ENCODE peak calls at places on chromosome 21, in six cellular contexts. One of them, this sample, is unnamed.

GRCh38 chr21:40719615-40720014 is 127.3 kb downstream of the DSCAM start:
- DNase-seq in HepG2: no peak
- DNase-seq in GM23248: no peak
- DNase-seq in astrocyte: no peak
- DNase-seq in fibroblast of lung: no peak
- DNase-seq in endothelial cell of umbilical vein: no peak
- DNase-seq in this sample: no peak

GRCh38 chr21:34260598-34260997 is 103.2 kb upstream of the KCNE2 start:
- DNase-seq in GM23248: no peak
- DNase-seq in astrocyte: no peak
- DNase-seq in fibroblast of lung: no peak
- DNase-seq in HepG2: no peak
- DNase-seq in endothelial cell of umbilical vein: no peak
- DNase-seq in this sample: no peak

GRCh38 chr21:26709090-26709489 is 136.0 kb upstream of the CYYR1 start:
- DNase-seq in GM23248: peak
- DNase-seq in endothelial cell of umbilical vein: no peak
- DNase-seq in fibroblast of lung: no peak
- DNase-seq in astrocyte: no peak
- DNase-seq in HepG2: no peak
- DNase-seq in this sample: no peak

GRCh38 chr21:33286600-33287456 is 20.7 kb downstream of the IL10RB start:
- DNase-seq in fibroblast of lung: peak
- DNase-seq in HepG2: peak
- DNase-seq in astrocyte: peak
- DNase-seq in endothelial cell of umbilical vein: peak
- DNase-seq in GM23248: peak
- DNase-seq in this sample: no peak

GRCh38 chr21:23398726-23399125 is 2208.6 kb downstream of the MRPL39 start:
- DNase-seq in HepG2: no peak
- DNase-seq in endothelial cell of umbilical vein: no peak
- DNase-seq in astrocyte: no peak
- DNase-seq in GM23248: no peak
- DNase-seq in fibroblast of lung: no peak
- DNase-seq in this sample: no peak

GRCh38 chr21:37912616-37913015 is 3.6 kb downstream of the KCNJ6 start:
- DNase-seq in endothelial cell of umbilical vein: no peak
- DNase-seq in GM23248: no peak
- DNase-seq in fibroblast of lung: no peak
- DNase-seq in astrocyte: no peak
- DNase-seq in HepG2: no peak
- DNase-seq in this sample: no peak

GRCh38 chr21:18026359-18026758 is 207.2 kb upstream of the C21orf91 start:
- DNase-seq in endothelial cell of umbilical vein: no peak
- DNase-seq in GM23248: no peak
- DNase-seq in HepG2: no peak
- DNase-seq in fibroblast of lung: no peak
- DNase-seq in astrocyte: no peak
- DNase-seq in this sample: no peak

GRCh38 chr21:17514124-17514481 is 1.3 kb downstream of the CXADR start:
- DNase-seq in fibroblast of lung: no peak
- DNase-seq in endothelial cell of umbilical vein: peak
- DNase-seq in GM23248: peak
- DNase-seq in astrocyte: peak
- DNase-seq in HepG2: peak
- DNase-seq in this sample: no peak

GRCh38 chr21:43609501-43610340 is 49.6 kb downstream of the HSF2BP start:
- DNase-seq in HepG2: peak
- DNase-seq in astrocyte: peak
- DNase-seq in endothelial cell of umbilical vein: peak
- DNase-seq in GM23248: no peak
- DNase-seq in fibroblast of lung: peak
- DNase-seq in this sample: no peak

GRCh38 chr21:43890042-43890441 is 25.0 kb downstream of the AGPAT3 start:
- DNase-seq in GM23248: no peak
- DNase-seq in astrocyte: no peak
- DNase-seq in fibroblast of lung: no peak
- DNase-seq in HepG2: no peak
- DNase-seq in endothelial cell of umbilical vein: no peak
- DNase-seq in this sample: no peak

GRCh38 chr21:45143855-45144254 is 69.5 kb downstream of the ADARB1 start:
- DNase-seq in endothelial cell of umbilical vein: no peak
- DNase-seq in HepG2: no peak
- DNase-seq in fibroblast of lung: no peak
- DNase-seq in GM23248: no peak
- DNase-seq in astrocyte: no peak
- DNase-seq in this sample: no peak

GRCh38 chr21:16004121-16004520 is 274.3 kb downstream of the USP25 start:
- DNase-seq in HepG2: no peak
- DNase-seq in GM23248: no peak
- DNase-seq in astrocyte: no peak
- DNase-seq in fibroblast of lung: peak
- DNase-seq in endothelial cell of umbilical vein: no peak
- DNase-seq in this sample: no peak

GRCh38 chr21:46285761-46286667 is at the start of gene YBEY:
- DNase-seq in HepG2: peak
- DNase-seq in endothelial cell of umbilical vein: peak
- DNase-seq in astrocyte: peak
- DNase-seq in fibroblast of lung: peak
- DNase-seq in GM23248: peak
- DNase-seq in this sample: peak

GRCh38 chr21:46286668-46286982 is 483 bp downstream of the YBEY start:
- DNase-seq in GM23248: no peak
- DNase-seq in astrocyte: no peak
- DNase-seq in HepG2: no peak
- DNase-seq in endothelial cell of umbilical vein: peak
- DNase-seq in fibroblast of lung: no peak
- DNase-seq in this sample: no peak

GRCh38 chr21:46285206-46285661 is at the start of gene MCM3AP:
- DNase-seq in GM23248: no peak
- DNase-seq in fibroblast of lung: no peak
- DNase-seq in HepG2: no peak
- DNase-seq in endothelial cell of umbilical vein: no peak
- DNase-seq in astrocyte: no peak
- DNase-seq in this sample: no peak

GRCh38 chr21:46284722-46285121 is 689 bp downstream of the MCM3AP start:
- DNase-seq in fibroblast of lung: no peak
- DNase-seq in endothelial cell of umbilical vein: no peak
- DNase-seq in GM23248: no peak
- DNase-seq in HepG2: no peak
- DNase-seq in astrocyte: no peak
- DNase-seq in this sample: no peak

GRCh38 chr21:46284077-46284644 is 1.2 kb downstream of the MCM3AP start:
- DNase-seq in HepG2: no peak
- DNase-seq in endothelial cell of umbilical vein: peak
- DNase-seq in astrocyte: no peak
- DNase-seq in GM23248: no peak
- DNase-seq in fibroblast of lung: no peak
- DNase-seq in this sample: no peak
- H3K9ac ChIP-seq in HepG2: peak
- H3K9ac ChIP-seq in endothelial cell of umbilical vein: no peak
- H3K9ac ChIP-seq in astrocyte: peak
- H3K9ac ChIP-seq in GM23248: peak
- H3K9ac ChIP-seq in fibroblast of lung: no peak
- H3K9ac ChIP-seq in this sample: no peak

GRCh38 chr21:29166853-29167252 is 36.4 kb downstream of the MAP3K7CL start:
- DNase-seq in HepG2: no peak
- DNase-seq in endothelial cell of umbilical vein: no peak
- DNase-seq in fibroblast of lung: no peak
- DNase-seq in GM23248: no peak
- DNase-seq in astrocyte: no peak
- DNase-seq in this sample: no peak

GRCh38 chr21:29172282-29172681 is 41.8 kb downstream of the MAP3K7CL start:
- DNase-seq in astrocyte: no peak
- DNase-seq in endothelial cell of umbilical vein: peak
- DNase-seq in fibroblast of lung: no peak
- DNase-seq in GM23248: no peak
- DNase-seq in HepG2: no peak
- DNase-seq in this sample: no peak

GRCh38 chr21:29168874-29169273 is 38.4 kb downstream of the MAP3K7CL start:
- DNase-seq in endothelial cell of umbilical vein: no peak
- DNase-seq in HepG2: peak
- DNase-seq in astrocyte: peak
- DNase-seq in GM23248: no peak
- DNase-seq in fibroblast of lung: no peak
- DNase-seq in this sample: no peak

GRCh38 chr21:29174607-29175013 is 44.2 kb downstream of the MAP3K7CL start:
- DNase-seq in endothelial cell of umbilical vein: peak
- DNase-seq in HepG2: no peak
- DNase-seq in fibroblast of lung: peak
- DNase-seq in astrocyte: no peak
- DNase-seq in GM23248: peak
- DNase-seq in this sample: no peak

GRCh38 chr21:29170935-29171334 is 40.5 kb downstream of the MAP3K7CL start:
- DNase-seq in GM23248: no peak
- DNase-seq in endothelial cell of umbilical vein: no peak
- DNase-seq in astrocyte: no peak
- DNase-seq in fibroblast of lung: no peak
- DNase-seq in HepG2: no peak
- DNase-seq in this sample: no peak
- H3K9ac ChIP-seq in GM23248: no peak
- H3K9ac ChIP-seq in endothelial cell of umbilical vein: no peak
- H3K9ac ChIP-seq in astrocyte: no peak
- H3K9ac ChIP-seq in fibroblast of lung: no peak
- H3K9ac ChIP-seq in HepG2: no peak
- H3K9ac ChIP-seq in this sample: no peak

DNA sequence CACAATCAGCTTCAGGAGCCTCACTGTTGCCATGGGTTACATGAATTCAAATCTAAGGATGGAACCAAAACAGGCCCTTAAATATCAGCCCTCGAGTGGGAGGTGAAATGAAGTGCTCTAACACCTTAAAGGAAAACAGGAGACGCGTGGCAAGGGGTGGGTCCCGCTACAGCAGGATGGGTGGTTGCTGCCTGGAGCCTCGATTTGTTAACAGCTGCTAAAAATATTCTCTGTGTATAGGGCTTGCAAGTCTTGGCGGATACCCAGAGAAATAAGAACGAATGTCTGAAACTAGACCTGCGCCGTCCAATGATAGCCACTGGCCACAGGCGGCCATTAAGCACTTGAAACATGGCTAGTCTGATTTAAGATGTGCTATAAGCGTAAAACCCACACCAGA is 66.3 kb upstream of the SOD1 start:
- DNase-seq in HepG2: no peak
- DNase-seq in GM23248: peak
- DNase-seq in endothelial cell of umbilical vein: no peak
- DNase-seq in astrocyte: no peak
- DNase-seq in fibroblast of lung: no peak
- DNase-seq in this sample: no peak
- H3K9ac ChIP-seq in HepG2: no peak
- H3K9ac ChIP-seq in GM23248: no peak
- H3K9ac ChIP-seq in endothelial cell of umbilical vein: no peak
- H3K9ac ChIP-seq in astrocyte: no peak
- H3K9ac ChIP-seq in fibroblast of lung: no peak
- H3K9ac ChIP-seq in this sample: no peak

DNA sequence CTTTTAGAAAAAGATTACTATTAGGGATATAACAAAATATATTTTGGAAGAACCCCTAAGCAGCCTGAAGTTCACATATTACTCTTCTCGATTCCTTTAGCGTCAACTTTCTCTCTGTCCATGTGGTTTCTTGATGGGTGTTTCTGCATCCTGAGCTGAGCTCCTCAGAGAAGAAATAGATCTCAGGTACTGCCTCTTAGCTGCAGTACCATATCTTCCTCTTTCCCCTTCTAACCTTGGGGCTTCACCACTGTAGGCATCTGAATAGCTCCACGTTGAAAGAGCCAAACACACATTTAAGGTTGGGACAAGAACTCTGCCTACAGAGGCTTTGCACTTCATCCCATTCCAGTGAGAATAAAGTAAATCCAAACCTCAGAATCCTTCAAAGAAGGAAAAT is 59.2 kb downstream of the SAMSN1 start:
- DNase-seq in endothelial cell of umbilical vein: no peak
- DNase-seq in astrocyte: no peak
- DNase-seq in fibroblast of lung: no peak
- DNase-seq in GM23248: no peak
- DNase-seq in HepG2: no peak
- DNase-seq in this sample: no peak
- H3K9ac ChIP-seq in endothelial cell of umbilical vein: no peak
- H3K9ac ChIP-seq in astrocyte: no peak
- H3K9ac ChIP-seq in fibroblast of lung: no peak
- H3K9ac ChIP-seq in GM23248: no peak
- H3K9ac ChIP-seq in HepG2: no peak
- H3K9ac ChIP-seq in this sample: no peak